ENCODE peak calls at places on chromosomes 3 and 15, in seven cellular contexts. Y is neural progenitor cell, M is coronary artery, F is tibial artery, S is uterus, Q is psoas muscle, J is heart right ventricle. C is an unnamed sample.

GRCh38 chr3:47431225-47431624 is 44.5 kb downstream of the SCAP start:
- DNase-seq in Y (no peak), M (no peak), F (no peak), S (no peak), Q (no peak), J (no peak), C (no peak)

GRCh38 chr15:89132611-89133242 is 44.5 kb downstream of the ABHD2 start:
- DNase-seq in Y (no peak), M (no peak), F (peak; percentile 60), S (peak; percentile 50), Q (no peak), J (no peak), C (no peak)

GRCh38 chr15:97623091-97623661 is 337.3 kb upstream of the ARRDC4 start:
- DNase-seq in Y (no peak), M (no peak), F (no peak), S (no peak), Q (no peak), J (no peak), C (no peak)

GRCh38 chr15:70133296-70133695 is 35.6 kb upstream of the TLE3 start:
- DNase-seq in Y (no peak), M (no peak), F (no peak), S (no peak), Q (no peak), J (no peak), C (no peak)

GRCh38 chr3:141328286-141329166 is 39.8 kb upstream of the ZBTB38 start:
- DNase-seq in Y (no peak), M (no peak), F (no peak), S (no peak), Q (no peak), J (peak; percentile 43), C (no peak)

GRCh38 chr3:14151471-14152083 is 26.7 kb downstream of the TMEM43 start:
- DNase-seq in Y (no peak), M (no peak), F (no peak), S (no peak), Q (no peak), J (no peak), C (no peak)

GRCh38 chr3:39668420-39668819 is 141.0 kb upstream of the MYRIP start:
- DNase-seq in Y (peak; percentile 72), M (no peak), F (no peak), S (no peak), Q (no peak), J (no peak), C (no peak)

GRCh38 chr3:161263057-161263456 is 41.9 kb downstream of the NMD3 start:
- DNase-seq in Y (no peak), M (no peak), F (no peak), S (no peak), Q (no peak), J (no peak), C (no peak)

GRCh38 chr15:100704281-100705055 is 102.1 kb downstream of the ASB7 start:
- DNase-seq in Y (no peak), M (peak; percentile 54), F (no peak), S (peak; percentile 3), Q (no peak), J (no peak), C (no peak)

GRCh38 chr3:58617338-58617761 is 40.2 kb upstream of the FAM107A start:
- DNase-seq in Y (peak; percentile 26), M (no peak), F (peak; percentile 57), S (peak; percentile 34), Q (peak; percentile 81), J (no peak), C (no peak)

GRCh38 chr15:63600001-63600645 is 2.9 kb downstream of the FBXL22 start:
- DNase-seq in Y (peak; percentile 61), M (no peak), F (peak; percentile 38), S (no peak), Q (no peak), J (peak; percentile 31), C (no peak)

GRCh38 chr3:53242155-53242554 is 13.7 kb downstream of the TKT start:
- DNase-seq in Y (no peak), M (no peak), F (no peak), S (no peak), Q (no peak), J (no peak), C (no peak)

GRCh38 chr3:119796785-119797184 is 14.9 kb downstream of the NR1I2 start:
- DNase-seq in Y (no peak), M (no peak), F (no peak), S (no peak), Q (no peak), J (no peak), C (no peak)

DNA sequence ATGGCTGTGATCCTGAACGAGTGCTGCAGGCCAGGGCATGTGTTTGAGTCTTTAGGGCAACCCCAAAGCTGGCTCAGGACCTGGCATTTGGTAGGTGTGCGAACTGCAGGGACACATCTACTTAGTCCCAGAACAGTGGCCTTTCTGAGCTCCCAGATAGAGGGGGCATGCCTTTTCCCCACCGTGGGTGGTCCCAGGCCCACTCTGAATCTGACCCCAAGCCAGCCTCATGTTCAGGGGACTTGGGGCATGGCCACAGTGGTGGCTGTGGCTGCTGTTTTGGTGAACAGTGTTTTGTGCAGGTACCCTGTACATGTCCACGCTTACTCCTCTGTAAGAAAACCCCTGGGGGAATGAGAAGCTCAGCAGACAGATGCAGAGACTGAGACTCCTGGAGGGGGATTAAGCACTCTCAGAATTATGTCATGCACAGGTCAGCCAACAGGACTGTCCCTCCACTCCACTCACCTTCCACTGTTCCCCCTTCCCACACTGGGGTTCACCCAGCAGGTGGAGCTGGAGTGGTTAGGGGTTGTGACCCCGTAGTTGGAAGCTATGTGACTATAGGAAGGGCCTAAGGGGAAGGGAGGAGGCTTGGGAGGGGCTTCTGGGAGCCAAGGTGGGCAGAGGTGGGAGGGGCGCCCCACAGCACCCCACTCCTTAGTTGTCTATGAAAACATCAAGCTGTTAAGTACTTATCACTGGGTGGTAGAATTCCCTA is 16.4 kb downstream of the ESYT3 start:
- DNase-seq in Y (no peak), M (peak; percentile 59), F (peak; percentile 5), S (peak; percentile 5), Q (no peak), J (no peak), C (peak; percentile 7)
- TF ChIP-seq CTCF in Y (no peak), M (no peak), F (no peak), S (no peak), Q (no peak), J (no peak), C (no peak)

GRCh38 chr15:78307977-78308376 is 8.6 kb upstream of the SKIC8 start:
- DNase-seq in Y (no peak), M (no peak), F (no peak), S (no peak), Q (no peak), J (no peak), C (no peak)
- H3K27ac ChIP-seq in Y (no peak overlapping the region), M (no peak overlapping the region), F (no peak overlapping the region), S (no peak overlapping the region), Q (no peak overlapping the region), J (no peak overlapping the region), C (no peak overlapping the region)

DNA sequence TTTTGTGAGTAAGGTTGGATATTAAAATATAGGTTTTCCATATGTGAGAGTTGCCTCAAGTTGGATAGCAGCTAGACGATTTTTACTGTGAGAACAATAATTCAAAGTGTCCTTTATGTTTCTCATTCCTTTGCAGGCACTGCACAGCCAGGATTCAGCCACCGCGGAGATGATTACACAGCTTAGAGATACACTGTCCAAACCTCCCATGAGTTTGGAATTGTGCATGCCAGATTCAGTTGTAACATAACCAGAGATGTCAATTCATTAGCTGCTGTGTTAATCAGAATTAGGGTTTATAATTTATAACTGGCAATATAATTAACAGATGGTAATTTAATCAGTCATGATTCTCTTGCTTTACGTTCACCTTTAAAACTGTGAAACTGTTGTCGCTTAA is 132.3 kb downstream of the GABRB3 start:
- DNase-seq in Y (no peak), M (no peak), F (no peak), S (no peak), Q (no peak), J (no peak), C (no peak)
- TF ChIP-seq CTCF in Y (no peak), M (no peak), F (no peak), S (no peak), Q (no peak), J (no peak), C (no peak)

GRCh38 chr3:190116551-190117067 is 4.1 kb downstream of the P3H2 start:
- DNase-seq in Y (no peak), M (no peak), F (no peak), S (no peak), Q (no peak), J (no peak), C (no peak)
- H3K27ac ChIP-seq in Y (no peak overlapping the region), M (no peak overlapping the region), F (no peak overlapping the region), S (no peak overlapping the region), Q (no peak overlapping the region), J (no peak overlapping the region), C (no peak overlapping the region)

GRCh38 chr3:57464011-57464410 is 80.1 kb downstream of the DNAH12 start:
- DNase-seq in Y (no peak), M (no peak), F (no peak), S (no peak), Q (no peak), J (no peak), C (no peak)

GRCh38 chr3:57464801-57465200 is 79.3 kb downstream of the DNAH12 start:
- DNase-seq in Y (no peak), M (no peak), F (no peak), S (no peak), Q (no peak), J (no peak), C (no peak)
- TF ChIP-seq CTCF in Y (no peak), M (no peak), F (no peak), S (no peak), Q (no peak), J (no peak), C (no peak)

GRCh38 chr3:123278446-123278845 is 76.7 kb downstream of the SEC22A start:
- DNase-seq in Y (no peak), M (no peak), F (no peak), S (no peak), Q (no peak), J (no peak), C (no peak)
- H3K27ac ChIP-seq in Y (no peak overlapping the region), M (no peak overlapping the region), F (no peak overlapping the region), S (no peak overlapping the region), Q (no peak overlapping the region), J (no peak overlapping the region), C (no peak overlapping the region)

DNA sequence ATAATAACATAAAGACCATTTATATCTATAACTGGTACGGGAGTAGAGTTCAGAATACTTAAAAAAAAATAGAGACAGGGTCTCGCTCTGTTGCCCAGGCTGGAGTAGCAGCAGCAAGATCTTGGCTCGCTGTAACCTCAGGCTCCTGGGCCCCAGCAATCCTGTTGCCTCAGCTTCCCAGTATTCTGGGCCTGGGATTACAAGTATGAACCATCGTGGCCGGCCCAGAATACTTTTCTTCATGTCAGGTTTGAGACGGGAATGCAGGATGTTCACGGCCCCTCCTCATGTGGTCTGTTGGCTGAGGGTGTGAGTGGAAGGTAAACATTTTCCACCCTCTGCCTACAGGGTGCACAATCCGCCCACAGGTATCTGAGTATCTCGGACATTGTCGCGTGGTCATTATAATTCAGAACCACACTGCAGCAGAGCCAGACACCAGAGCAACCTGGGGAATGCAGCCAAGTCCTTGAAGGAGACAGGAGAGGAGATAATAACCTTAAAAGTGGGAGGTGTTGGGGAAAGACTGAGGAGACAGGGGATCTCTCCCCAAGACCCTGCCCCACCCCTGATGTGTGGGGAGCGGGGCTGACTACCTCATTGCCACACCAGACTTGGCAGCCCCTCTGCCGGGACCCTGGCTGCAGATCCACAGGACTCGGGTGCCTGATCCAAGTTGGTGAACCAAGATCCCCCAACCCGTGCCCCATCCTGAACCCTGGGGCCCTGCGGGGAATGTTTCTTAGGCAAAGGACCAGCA is 106.8 kb downstream of the ADCY5 start:
- DNase-seq in Y (no peak), M (peak; percentile 66), F (no peak), S (no peak), Q (peak; percentile 42), J (no peak), C (no peak)
- TF ChIP-seq CTCF in Y (no peak), M (no peak), F (no peak), S (no peak), Q (no peak), J (no peak), C (no peak)